ENCODE peak calls at places on chromosomes 16 and 17, in four cellular contexts. G, F, A and V are unnamed samples. For H3K27me3, the result is how much of the 10 kb centered on the place peaks cover.

GRCh38 chr16:89103781-89104180 is 10.1 kb downstream of the ACSF3 start:
- DNase-seq in G (no peak), F (no peak), A (peak), V (no peak)

GRCh38 chr17:17028878-17029535 is 13.2 kb upstream of the MPRIP start:
- DNase-seq in G (no peak), F (no peak), A (peak), V (no peak)

GRCh38 chr17:27760069-27760885 is 40.1 kb downstream of the NOS2 start:
- DNase-seq in G (no peak), F (peak), A (peak), V (peak)

GRCh38 chr16:11658896-11659708 is 9.2 kb upstream of the SNN start:
- DNase-seq in G (no peak), F (no peak), A (no peak), V (no peak)

GRCh38 chr17:79388556-79389295 is 222.1 kb downstream of the RBFOX3 start:
- DNase-seq in G (no peak), F (peak), A (peak), V (peak)

GRCh38 chr17:37726891-37727780 is 17.7 kb downstream of the HNF1B start:
- DNase-seq in G (no peak), F (peak), A (no peak), V (peak)

GRCh38 chr16:66569131-66569530 is 2.9 kb downstream of the CMTM1 start:
- DNase-seq in G (no peak), F (no peak), A (no peak), V (no peak)

GRCh38 chr16:12646490-12647274 is 157.0 kb downstream of the CPPED1 start:
- DNase-seq in G (no peak), F (no peak), A (no peak), V (no peak)

GRCh38 chr16:27752241-27752640 is 202.3 kb downstream of the KATNIP start:
- DNase-seq in G (no peak), F (no peak), A (no peak), V (no peak)

GRCh38 chr17:83057793-83058477 is 21.5 kb upstream of the METRNL start:
- DNase-seq in G (no peak), F (no peak), A (no peak), V (no peak)

GRCh38 chr17:73956595-73957465 is 246.6 kb upstream of the RPL38 start:
- DNase-seq in G (no peak), F (peak), A (no peak), V (peak)

GRCh38 chr16:3131755-3132377 is 3.0 kb upstream of the ZNF213 start:
- DNase-seq in G (no peak), F (peak), A (no peak), V (no peak)

GRCh38 chr16:21626659-21627277 is 25.6 kb downstream of the IGSF6 start:
- DNase-seq in G (peak), F (no peak), A (no peak), V (no peak)

GRCh38 chr17:74892013-74892841 is 1.2 kb downstream of the FADS6 start:
- DNase-seq in G (no peak), F (no peak), A (no peak), V (no peak)

GRCh38 chr17:58265902-58266875 is 14.5 kb downstream of the MPO start:
- DNase-seq in G (no peak), F (no peak), A (no peak), V (peak)

GRCh38 chr16:78822509-78822908 is 723.1 kb downstream of the WWOX start:
- DNase-seq in G (no peak), F (no peak), A (no peak), V (no peak)

GRCh38 chr16:79651363-79651762 is 50.8 kb upstream of the MAF start:
- DNase-seq in G (no peak), F (peak), A (peak), V (peak)

GRCh38 chr17:56497132-56497531 is 96.4 kb upstream of the NOG start:
- DNase-seq in G (no peak), F (no peak), A (no peak), V (no peak)

GRCh38 chr16:66159987-66160386 is 206.5 kb upstream of the CDH5 start:
- DNase-seq in G (no peak), F (no peak), A (no peak), V (no peak)

GRCh38 chr16:15650698-15651161 is 685 bp downstream of the NDE1 start:
- DNase-seq in G (no peak), F (no peak), A (peak), V (peak)

GRCh38 chr17:79742589-79742918 is 11.8 kb downstream of the ENPP7 start:
- DNase-seq in G (no peak), F (no peak), A (no peak), V (no peak)

GRCh38 chr17:68533887-68534700 is 21.9 kb downstream of the PRKAR1A start:
- DNase-seq in G (no peak), F (no peak), A (no peak), V (no peak)

GRCh38 chr16:70784692-70785317 is 16.2 kb downstream of the VAC14 start:
- DNase-seq in G (no peak), F (no peak), A (no peak), V (no peak)

GRCh38 chr17:151886-152859 is 14.8 kb downstream of the SCGB1C2 start:
- DNase-seq in G (no peak), F (no peak), A (peak), V (peak)

GRCh38 chr17:79368521-79368920 is 242.3 kb downstream of the RBFOX3 start:
- DNase-seq in G (no peak), F (no peak), A (no peak), V (no peak)

GRCh38 chr16:55989569-55989907 is 114.4 kb upstream of the CES5A start:
- DNase-seq in G (no peak), F (no peak), A (no peak), V (no peak)

GRCh38 chr17:55177159-55177913 is 87.4 kb upstream of the HLF start:
- DNase-seq in G (no peak), F (no peak), A (no peak), V (no peak)

GRCh38 chr16:61900482-61900881 is 135.8 kb downstream of the CDH8 start:
- DNase-seq in G (no peak), F (no peak), A (no peak), V (no peak)

GRCh38 chr16:86317617-86318021 is 192.7 kb upstream of the FOXF1 start:
- DNase-seq in G (no peak), F (no peak), A (peak), V (no peak)

GRCh38 chr17:7354262-7354781 is 634 bp upstream of the TMEM95 start:
- DNase-seq in G (no peak), F (peak), A (no peak), V (no peak)

GRCh38 chr17:7351665-7352558 is at the start of gene KCTD11:
- DNase-seq in G (peak), F (peak), A (peak), V (peak)

GRCh38 chr17:7355053-7355452 is at the start of gene TMEM95:
- DNase-seq in G (no peak), F (peak), A (no peak), V (peak)

GRCh38 chr17:7352559-7352889 is 562 bp downstream of the KCTD11 start:
- DNase-seq in G (no peak), F (no peak), A (no peak), V (no peak)

GRCh38 chr17:7352910-7353635 is 1.1 kb downstream of the KCTD11 start:
- DNase-seq in G (no peak), F (peak), A (no peak), V (no peak)
- H3K27ac ChIP-seq in G (no peak), F (peak), A (no peak), V (no peak)

DNA sequence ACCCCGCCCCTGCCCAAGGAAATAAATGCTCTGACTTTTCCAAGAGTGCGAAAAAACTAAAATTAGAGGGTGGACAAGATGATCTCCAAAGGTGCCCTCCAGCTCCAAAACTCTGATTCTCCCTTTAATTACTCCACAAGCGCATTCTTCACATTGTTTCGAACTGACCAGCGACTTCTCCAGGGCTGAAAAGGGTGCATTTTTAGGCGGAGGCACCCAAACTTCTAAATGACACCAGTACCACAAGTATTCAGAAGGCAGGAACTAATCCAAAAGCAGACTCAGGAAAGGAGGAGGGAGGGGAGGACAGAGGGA is 750 bp downstream of the ZFHX3 start:
- DNase-seq in G (no peak), F (no peak), A (no peak), V (no peak)
- H3K27me3 ChIP-seq in G (under half), F (under half), A (under half), V (under half)

GRCh38 chr16:31455601-31456314 is 3.5 kb upstream of the ARMC5 start:
- DNase-seq in G (no peak), F (no peak), A (no peak), V (peak)

GRCh38 chr16:31451201-31451600 is 8.1 kb upstream of the ARMC5 start:
- DNase-seq in G (no peak), F (no peak), A (no peak), V (no peak)

GRCh38 chr16:31453255-31454204 is 5.8 kb upstream of the ARMC5 start:
- DNase-seq in G (no peak), F (peak), A (no peak), V (peak)

GRCh38 chr16:31451681-31452351 is 7.5 kb upstream of the ARMC5 start:
- DNase-seq in G (peak), F (no peak), A (peak), V (no peak)

DNA sequence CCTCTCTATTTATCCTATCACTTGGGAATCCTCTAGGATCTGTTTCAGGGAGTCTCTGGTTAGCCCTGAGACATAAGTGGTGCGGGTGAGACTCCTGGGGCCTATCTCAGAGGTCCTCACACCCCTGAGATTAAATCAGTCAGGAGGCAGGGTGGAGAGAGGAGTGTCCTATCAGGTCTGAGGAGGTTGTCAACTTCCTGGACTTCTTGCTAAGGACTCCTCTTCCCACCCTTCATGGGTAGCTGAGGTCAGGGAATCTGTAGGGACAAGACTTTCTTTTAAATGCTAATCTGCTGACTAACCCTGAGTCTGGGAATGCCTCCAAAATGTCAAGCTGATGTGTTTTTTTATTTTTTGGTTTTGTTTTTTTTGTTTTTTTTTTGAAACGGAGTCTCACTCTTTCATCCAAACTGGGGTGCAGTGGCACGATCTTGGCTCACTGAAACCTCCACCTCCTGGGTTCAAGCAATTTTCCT is 6.6 kb upstream of the ARMC5 start:
- DNase-seq in G (peak), F (no peak), A (no peak), V (no peak)
- H3K27ac ChIP-seq in G (peak), F (peak), A (no peak), V (no peak)

GRCh38 chr17:50561796-50562195 is 1.3 kb downstream of the CACNA1G start:
- DNase-seq in G (no peak), F (no peak), A (no peak), V (no peak)

GRCh38 chr17:50559674-50560184 is 786 bp upstream of the CACNA1G start:
- DNase-seq in G (no peak), F (peak), A (peak), V (no peak)

GRCh38 chr17:50562266-50563094 is 2.0 kb downstream of the CACNA1G start:
- DNase-seq in G (no peak), F (no peak), A (no peak), V (peak)

GRCh38 chr17:50560185-50560824 is at the start of gene CACNA1G:
- DNase-seq in G (peak), F (peak), A (peak), V (peak)

DNA sequence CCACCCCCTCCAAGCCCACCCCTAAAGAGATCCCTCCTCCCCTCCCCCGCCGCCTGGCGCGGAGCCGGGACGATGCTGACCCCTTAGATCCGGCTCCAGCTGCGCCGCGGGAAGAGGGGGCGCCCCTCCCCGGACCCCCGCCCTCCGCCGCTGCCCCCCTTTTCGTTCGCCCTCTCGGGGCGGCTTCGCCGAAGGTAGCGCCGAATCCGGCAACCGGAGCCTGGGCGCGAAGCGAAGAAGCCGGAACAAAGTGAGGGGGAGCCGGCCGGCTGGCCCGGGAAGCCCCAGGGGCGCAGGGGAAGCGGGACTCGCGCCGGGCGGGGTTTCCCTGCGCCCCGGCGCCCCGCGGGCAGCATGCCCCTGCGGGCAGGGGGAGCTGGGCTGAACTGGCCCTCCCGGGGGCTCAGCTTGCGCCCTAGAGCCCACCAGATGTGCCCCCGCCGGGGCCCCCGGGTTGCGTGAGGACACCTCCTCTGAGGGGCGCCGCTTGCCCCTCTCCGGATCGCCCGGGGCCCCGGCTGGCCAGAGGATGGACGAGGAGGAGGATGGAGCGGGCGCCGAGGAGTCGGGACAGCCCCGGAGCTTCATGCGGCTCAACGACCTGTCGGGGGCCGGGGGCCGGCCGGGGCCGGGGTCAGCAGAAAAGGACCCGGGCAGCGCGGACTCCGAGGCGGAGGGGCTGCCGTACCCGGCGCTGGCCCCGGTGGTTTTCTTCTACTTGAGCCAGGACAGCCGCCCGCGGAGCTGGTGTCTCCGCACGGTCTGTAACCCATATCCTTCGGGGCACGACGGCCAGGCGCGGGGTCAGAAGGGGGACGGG is 626 bp downstream of the CACNA1G start:
- DNase-seq in G (no peak), F (no peak), A (no peak), V (no peak)
- H3K27me3 ChIP-seq in G (half or more), F (half or more), A (under half), V (under half)

DNA sequence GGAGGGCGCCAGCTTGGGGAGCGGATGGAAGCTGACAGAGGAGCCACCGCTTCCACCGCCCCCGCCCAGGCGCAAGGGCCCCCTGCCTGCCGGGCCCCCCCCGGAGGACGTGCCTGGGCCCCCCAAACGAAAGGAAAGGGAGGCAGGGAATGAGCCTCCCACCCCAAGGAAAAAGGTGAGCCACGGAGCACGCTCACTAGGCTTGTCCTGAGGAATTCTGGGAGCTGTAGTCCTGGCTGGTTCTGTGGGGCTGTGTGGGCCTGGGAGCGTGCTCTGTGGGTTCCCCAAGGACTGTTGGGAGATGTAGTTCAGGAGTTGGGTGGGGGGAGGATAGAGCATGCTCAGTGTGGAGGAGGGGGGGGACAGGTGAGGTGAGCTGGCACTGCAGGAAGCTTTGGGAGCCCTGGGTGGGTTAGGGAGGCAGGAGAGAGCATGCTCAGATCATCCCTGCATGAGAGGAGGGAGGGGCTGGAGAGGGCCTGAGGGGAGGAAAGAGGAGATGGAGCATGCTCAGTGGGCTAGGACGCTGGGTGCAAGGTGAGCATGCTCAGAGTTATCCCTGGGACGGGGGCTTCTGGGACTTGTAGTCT is 4.5 kb downstream of the FBXL19 start:
- DNase-seq in G (no peak), F (peak), A (no peak), V (peak)
- H3K27ac ChIP-seq in G (no peak), F (no peak), A (no peak), V (no peak)

GRCh38 chr17:76987486-76987885 is 119.3 kb downstream of the MGAT5B start:
- DNase-seq in G (no peak), F (no peak), A (no peak), V (no peak)

GRCh38 chr17:76992911-76993310 is 124.7 kb downstream of the MGAT5B start:
- DNase-seq in G (no peak), F (no peak), A (no peak), V (no peak)

GRCh38 chr17:76986318-76986717 is 118.1 kb downstream of the MGAT5B start:
- DNase-seq in G (no peak), F (no peak), A (no peak), V (no peak)

GRCh38 chr17:76989519-76989918 is 121.3 kb downstream of the MGAT5B start:
- DNase-seq in G (no peak), F (no peak), A (no peak), V (no peak)

GRCh38 chr17:76988796-76989195 is 120.6 kb downstream of the MGAT5B start:
- DNase-seq in G (no peak), F (no peak), A (no peak), V (no peak)
- H3K27me3 ChIP-seq in G (under half), F (under half), A (under half), V (under half)

GRCh38 chr17:2595736-2596135 is 2.3 kb downstream of the PAFAH1B1 start:
- DNase-seq in G (no peak), F (no peak), A (no peak), V (no peak)
- H3K27ac ChIP-seq in G (no peak), F (peak), A (no peak), V (no peak)